ENCODE peak calls at places on chromosomes 5 and 9, in ten cellular contexts. Q is endodermal cell; O is A549; P is cardiac muscle cell; J is SK-N-SH; X is ovary; G is CD8-positive, alpha-beta memory T cell; I is kidney; H is ascending aorta; R is GM23248. S is an unnamed sample.

GRCh38 chr5:142016576-142016975 is 3.7 kb upstream of the GNPDA1 start:
- DNase-seq in P (no peak), X (no peak), R (no peak), J (no peak), Q (no peak), G (no peak), O (no peak), H (no peak), I (no peak), S (no peak)

GRCh38 chr9:131043646-131044045 is 34.7 kb downstream of the LAMC3 start:
- DNase-seq in R (no peak), G (no peak), I (no peak), P (no peak), X (no peak), J (no peak), H (no peak), O (no peak), Q (no peak), S (no peak)

GRCh38 chr5:157215826-157216167 is 35.2 kb downstream of the ITK start:
- DNase-seq in G (no peak), I (no peak), P (no peak), Q (peak; percentile 68), X (no peak), R (no peak), J (no peak), O (no peak), H (no peak), S (no peak)

GRCh38 chr9:108207611-108208051 is 648.2 kb downstream of the ACTL7B start:
- DNase-seq in Q (no peak), G (no peak), P (peak; percentile 24), X (no peak), O (no peak), R (peak; percentile 56), H (no peak), I (no peak), J (no peak), S (no peak)

GRCh38 chr9:128721487-128722010 is 2.4 kb downstream of the ZDHHC12 start:
- DNase-seq in Q (no peak), X (no peak), H (no peak), G (no peak), O (no peak), J (peak; percentile 19), I (no peak), R (no peak), P (no peak), S (no peak)

GRCh38 chr5:175683921-175684320 is 26.1 kb downstream of the HRH2 start:
- DNase-seq in G (no peak), X (no peak), O (no peak), P (no peak), I (peak; percentile 48), H (no peak), J (no peak), R (no peak), Q (no peak), S (no peak)

GRCh38 chr9:14212116-14212515 is 101.8 kb downstream of the NFIB start:
- DNase-seq in O (no peak), J (no peak), X (no peak), I (no peak), H (no peak), G (no peak), P (peak; percentile 44), Q (no peak), R (peak; percentile 74), S (no peak)

GRCh38 chr9:99601506-99601905 is 220.2 kb upstream of the NR4A3 start:
- DNase-seq in J (no peak), Q (no peak), P (peak; percentile 3), O (no peak), G (no peak), H (no peak), X (no peak), R (no peak), I (no peak), S (no peak)

GRCh38 chr5:12683249-12683648 is 779.0 kb upstream of the CTNND2 start:
- DNase-seq in P (no peak), G (no peak), H (no peak), R (no peak), I (no peak), Q (peak; percentile 65), O (no peak), J (no peak), X (no peak), S (no peak)

GRCh38 chr9:108099854-108100253 is 610.3 kb upstream of the KLF4 start:
- DNase-seq in H (no peak), I (no peak), X (no peak), G (no peak), O (no peak), Q (no peak), R (no peak), J (no peak), P (no peak), S (no peak)

GRCh38 chr5:10337986-10338385 is 15.5 kb upstream of the MARCHF6 start:
- DNase-seq in O (no peak), R (no peak), I (no peak), G (no peak), P (no peak), H (no peak), Q (no peak), J (no peak), X (no peak), S (no peak)

GRCh38 chr9:132411091-132411508 is 1.1 kb downstream of the CFAP77 start:
- DNase-seq in Q (peak; percentile 95), X (peak; percentile 25), I (peak; percentile 66), G (peak; percentile 49), P (peak; percentile 37), O (peak; percentile 69), H (peak; percentile 64), J (peak; percentile 67), R (peak; percentile 49), S (peak; percentile 38)

GRCh38 chr9:132408521-132408920 is 1.5 kb upstream of the CFAP77 start:
- DNase-seq in X (no peak), Q (no peak), I (no peak), G (no peak), R (no peak), J (no peak), O (no peak), P (peak; percentile 21), H (no peak), S (no peak)

GRCh38 chr9:132412089-132412488 is 2.1 kb downstream of the CFAP77 start:
- DNase-seq in R (peak; percentile 51), P (peak; percentile 21), J (peak; percentile 75), H (no peak), X (no peak), O (no peak), I (no peak), G (no peak), Q (peak; percentile 85), S (no peak)

GRCh38 chr9:132410642-132411041 is 631 bp downstream of the CFAP77 start:
- DNase-seq in H (no peak), G (peak; percentile 7), J (peak; percentile 33), I (no peak), X (no peak), O (no peak), P (no peak), R (no peak), Q (no peak), S (no peak)

GRCh38 chr9:132409828-132410528 is at the start of gene CFAP77:
- DNase-seq in O (peak; percentile 48), X (peak; percentile 33), R (peak; percentile 79), J (peak; percentile 88), Q (peak; percentile 89), I (peak; percentile 81), P (peak; percentile 73), G (no peak), H (no peak), S (peak; percentile 35)
- H3K27ac ChIP-seq in O (peak within 1 kb of the TSS; percentile 47), X (no peak within 1 kb of the TSS), R (no peak within 1 kb of the TSS), J (no peak within 1 kb of the TSS), Q (peak within 1 kb of the TSS; percentile 65), I (no peak within 1 kb of the TSS), P (no peak within 1 kb of the TSS), G (no peak within 1 kb of the TSS), H (no peak within 1 kb of the TSS), S (no peak within 1 kb of the TSS)

GRCh38 chr5:123450641-123451421 is 27.6 kb upstream of the CEP120 start:
- DNase-seq in Q (no peak), I (no peak), R (peak; percentile 7), J (no peak), G (no peak), P (peak; percentile 68), X (peak; percentile 19), H (no peak), O (no peak), S (no peak)
- H3K4me1 ChIP-seq in Q (no peaks in the 10 kb centered on the region), I (no peaks in the 10 kb centered on the region), R (no peaks in the 10 kb centered on the region), J (peaks cover 21% of the 10 kb centered on the region), G (no peaks in the 10 kb centered on the region), P (peaks cover 27% of the 10 kb centered on the region), X (no peaks in the 10 kb centered on the region), H (no peaks in the 10 kb centered on the region), O (peaks cover 8% of the 10 kb centered on the region), S (no peaks in the 10 kb centered on the region)

DNA sequence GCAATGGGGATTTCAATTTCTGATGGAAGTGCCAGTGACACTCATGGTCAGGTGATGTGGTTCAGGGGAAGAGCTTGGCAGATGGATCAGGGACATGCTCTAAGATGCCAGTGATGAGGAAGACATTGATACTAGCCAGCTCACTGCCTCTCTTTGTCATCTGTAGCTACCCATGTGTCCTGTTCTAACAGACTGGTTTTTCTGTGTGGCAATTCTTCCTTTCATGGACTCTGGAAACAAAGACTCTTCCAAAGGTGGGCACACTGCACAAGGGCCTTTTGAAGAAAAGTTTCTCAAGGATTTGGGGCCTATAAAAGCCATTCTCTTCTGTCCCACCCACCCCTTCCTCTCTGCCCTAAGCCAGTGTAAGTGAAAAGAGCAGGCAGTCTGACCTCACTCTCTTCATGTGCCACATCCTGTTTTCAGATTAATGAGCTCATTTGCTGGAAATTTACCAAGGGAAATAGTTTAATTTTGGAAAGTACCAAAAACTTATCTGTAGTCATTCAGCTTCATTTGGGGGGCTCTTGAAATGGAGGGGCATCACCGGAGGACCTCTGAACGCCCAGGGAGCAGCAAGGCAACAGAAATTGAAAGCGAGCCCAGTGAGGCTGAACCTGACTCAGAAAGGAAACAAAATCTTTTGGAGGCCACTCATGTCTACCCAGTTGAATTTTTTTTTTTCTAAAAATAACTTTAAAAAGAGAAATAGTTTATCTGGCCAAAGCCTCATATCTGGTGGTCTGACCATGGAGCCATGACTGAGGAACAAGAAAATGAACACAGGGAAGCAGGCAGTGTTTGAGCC is 4.9 kb upstream of the TRAF1 start:
- DNase-seq in H (peak; percentile 84), P (peak; percentile 77), R (peak; percentile 85), X (peak; percentile 61), G (peak; percentile 45), I (no peak), O (no peak), Q (peak; percentile 26), J (no peak), S (no peak)
- H3K4me3 ChIP-seq in H (no peak overlapping the region), P (no peak overlapping the region), R (peak overlapping the region; percentile 46), X (no peak overlapping the region), G (peak overlapping the region; percentile 6), I (no peak overlapping the region), O (no peak overlapping the region), Q (no peak overlapping the region), J (no peak overlapping the region), S (no peak overlapping the region)

DNA sequence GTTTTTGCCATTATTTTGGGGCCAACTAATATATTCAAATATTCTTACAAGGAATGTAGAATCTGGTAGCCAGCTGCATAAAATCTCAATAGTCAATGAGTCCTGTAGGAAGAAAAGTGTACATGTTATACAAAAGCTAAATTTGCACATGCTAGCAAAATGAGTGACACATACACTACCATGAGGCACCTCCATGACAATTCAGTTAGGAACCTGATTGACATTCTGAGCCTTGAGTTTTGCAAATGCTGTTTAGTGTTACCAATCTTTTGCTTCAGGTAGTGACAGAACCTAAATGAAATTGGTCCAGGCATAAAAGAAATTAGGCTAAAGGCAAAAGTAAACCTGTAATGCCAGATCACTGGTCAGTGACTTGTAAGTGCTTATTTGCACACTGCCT is 6.8 kb upstream of the DAPK1 start:
- DNase-seq in H (no peak), R (no peak), O (no peak), P (no peak), I (no peak), G (no peak), X (no peak), J (no peak), Q (no peak), S (no peak)
- H3K27ac ChIP-seq in H (no peak overlapping the region), R (no peak overlapping the region), O (no peak overlapping the region), P (no peak overlapping the region), I (no peak overlapping the region), G (no peak overlapping the region), X (no peak overlapping the region), J (no peak overlapping the region), Q (no peak overlapping the region), S (no peak overlapping the region)

S was measured in right lobe of liver.